ENCODE peak calls at places on chromosomes 12 and 14, in four cellular contexts. D, Y, M and Q are unnamed samples.

GRCh38 chr14:58656671-58657411 is 19.1 kb downstream of the DACT1 start:
- DNase-seq in M (no peak), Y (no peak), D (no peak), Q (peak; percentile 88)

GRCh38 chr14:86530457-86530856 is 1000.5 kb downstream of the FLRT2 start:
- DNase-seq in Y (no peak), D (no peak), M (no peak), Q (no peak)

GRCh38 chr14:92785601-92786426 is 8.3 kb upstream of the GOLGA5 start:
- DNase-seq in D (no peak), Y (peak; percentile 93), M (peak; percentile 70), Q (no peak)

GRCh38 chr14:45526715-45527549 is 273.9 kb upstream of the MIS18BP1 start:
- DNase-seq in Y (no peak), M (peak; percentile 16), D (peak; percentile 24), Q (peak; percentile 61)

GRCh38 chr14:76352639-76353281 is 23.2 kb upstream of the ESRRB start:
- DNase-seq in D (peak; percentile 10), M (no peak), Y (peak; percentile 60), Q (peak; percentile 40)

GRCh38 chr14:60179296-60179924 is 14.2 kb upstream of the DHRS7 start:
- DNase-seq in D (no peak), Y (no peak), M (no peak), Q (no peak)

GRCh38 chr12:42356344-42356743 is 30.4 kb downstream of the PPHLN1 start:
- DNase-seq in Y (no peak), M (no peak), D (no peak), Q (no peak)

GRCh38 chr14:81464253-81465001 is 64.3 kb upstream of the STON2 start:
- DNase-seq in M (peak; percentile 53), D (peak; percentile 29), Y (peak; percentile 66), Q (peak; percentile 13)